ENCODE peak calls at places on chromosome 11, in seven cellular contexts. J, V, R, H, E, C and F are unnamed samples.

GRCh38 chr11:72743321-72744221 is 8.6 kb downstream of the ARAP1 start:
- DNase-seq in J (no peak), V (no peak), R (no peak), H (no peak), E (no peak), C (no peak), F (no peak)

GRCh38 chr11:134971381-134971780 is 559.3 kb upstream of the B3GAT1 start:
- DNase-seq in J (no peak), V (no peak), R (no peak), H (no peak), E (no peak), C (peak; percentile 26), F (no peak)

GRCh38 chr11:66289548-66290331 is 797 bp upstream of the YIF1A start:
- DNase-seq in J (no peak), V (peak; percentile 82), R (no peak), H (peak; percentile 24), E (peak; percentile 45), C (peak; percentile 93), F (no peak)

GRCh38 chr11:6703247-6704063 is 20.3 kb upstream of the MRPL17 start:
- DNase-seq in J (peak; percentile 64), V (peak; percentile 20), R (peak; percentile 24), H (no peak), E (no peak), C (no peak), F (peak; percentile 45)

GRCh38 chr11:113487622-113488021 is 12.4 kb upstream of the DRD2 start:
- DNase-seq in J (no peak), V (no peak), R (no peak), H (no peak), E (no peak), C (no peak), F (no peak)

GRCh38 chr11:1881442-1882264 is 10.0 kb downstream of the PRR33 start:
- DNase-seq in J (no peak), V (no peak), R (no peak), H (no peak), E (no peak), C (no peak), F (no peak)

GRCh38 chr11:106395716-106396349 is 318.4 kb downstream of the AASDHPPT start:
- DNase-seq in J (no peak), V (no peak), R (peak; percentile 28), H (no peak), E (no peak), C (no peak), F (no peak)

GRCh38 chr11:62627718-62628117 is 5.9 kb upstream of the B3GAT3 start:
- DNase-seq in J (no peak), V (no peak), R (no peak), H (no peak), E (no peak), C (no peak), F (no peak)

GRCh38 chr11:117898059-117898458 is 21.6 kb upstream of the FXYD6 start:
- DNase-seq in J (no peak), V (no peak), R (no peak), H (no peak), E (no peak), C (no peak), F (no peak)

GRCh38 chr11:118884613-118885274 is 1.1 kb downstream of the CXCR5 start:
- DNase-seq in J (no peak), V (no peak), R (no peak), H (no peak), E (no peak), C (no peak), F (no peak)

GRCh38 chr11:95445746-95446333 is 214.8 kb upstream of the SESN3 start:
- DNase-seq in J (no peak), V (no peak), R (no peak), H (no peak), E (no peak), C (no peak), F (no peak)

GRCh38 chr11:2803186-2804057 is 82.2 kb downstream of the CDKN1C start:
- DNase-seq in J (no peak), V (no peak), R (no peak), H (no peak), E (no peak), C (peak; percentile 46), F (no peak)

GRCh38 chr11:15336016-15336415 is 221.3 kb downstream of the INSC start:
- DNase-seq in J (no peak), V (no peak), R (no peak), H (no peak), E (no peak), C (no peak), F (no peak)

GRCh38 chr11:1367721-1368120 is 22.0 kb upstream of the BRSK2 start:
- DNase-seq in J (no peak), V (no peak), R (no peak), H (no peak), E (no peak), C (no peak), F (peak; percentile 9)

GRCh38 chr11:202490-202889 is 4.7 kb downstream of the BET1L start:
- DNase-seq in J (no peak), V (no peak), R (no peak), H (no peak), E (no peak), C (peak; percentile 27), F (no peak)

GRCh38 chr11:201936-202335 is 5.3 kb downstream of the BET1L start:
- DNase-seq in J (no peak), V (no peak), R (no peak), H (no peak), E (no peak), C (no peak), F (no peak)

GRCh38 chr11:203945-204586 is 3.1 kb downstream of the BET1L start:
- DNase-seq in J (no peak), V (no peak), R (no peak), H (no peak), E (no peak), C (peak; percentile 26), F (no peak)

GRCh38 chr11:204587-205109 is 2.6 kb downstream of the BET1L start:
- DNase-seq in J (no peak), V (no peak), R (no peak), H (no peak), E (no peak), C (no peak), F (no peak)

GRCh38 chr11:203056-203944 is 3.9 kb downstream of the BET1L start:
- DNase-seq in J (no peak), V (no peak), R (no peak), H (no peak), E (no peak), C (peak; percentile 31), F (no peak)
- TF ChIP-seq SIN3A in J (no peak), V (no peak), R (no peak), H (no peak), E (no peak), C (no peak), F (no peak)

DNA sequence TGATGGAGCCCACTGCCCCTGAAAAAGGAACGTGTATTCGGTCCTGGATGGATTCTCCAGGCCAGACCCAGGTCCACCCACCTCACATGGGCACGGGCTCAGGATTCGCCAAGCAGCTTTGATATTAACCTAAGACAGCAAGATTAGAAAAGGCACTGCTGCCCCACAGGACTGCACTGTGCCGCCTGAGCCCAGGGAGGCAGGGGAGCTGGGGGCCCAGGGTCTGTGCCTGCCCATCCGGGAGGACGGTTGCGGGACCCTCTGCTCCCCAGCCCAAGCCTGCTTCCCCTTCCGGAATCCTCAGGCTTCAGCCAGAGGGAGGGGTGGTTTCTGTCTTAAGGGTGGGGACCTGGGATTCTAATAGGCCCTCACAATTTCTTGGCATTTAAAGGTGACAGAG is 13.5 kb upstream of the VSIG10L2 start:
- DNase-seq in J (no peak), V (no peak), R (no peak), H (no peak), E (no peak), C (no peak), F (no peak)
- TF ChIP-seq SIN3A in J (no peak), V (no peak), R (no peak), H (no peak), E (no peak), C (no peak), F (no peak)

DNA sequence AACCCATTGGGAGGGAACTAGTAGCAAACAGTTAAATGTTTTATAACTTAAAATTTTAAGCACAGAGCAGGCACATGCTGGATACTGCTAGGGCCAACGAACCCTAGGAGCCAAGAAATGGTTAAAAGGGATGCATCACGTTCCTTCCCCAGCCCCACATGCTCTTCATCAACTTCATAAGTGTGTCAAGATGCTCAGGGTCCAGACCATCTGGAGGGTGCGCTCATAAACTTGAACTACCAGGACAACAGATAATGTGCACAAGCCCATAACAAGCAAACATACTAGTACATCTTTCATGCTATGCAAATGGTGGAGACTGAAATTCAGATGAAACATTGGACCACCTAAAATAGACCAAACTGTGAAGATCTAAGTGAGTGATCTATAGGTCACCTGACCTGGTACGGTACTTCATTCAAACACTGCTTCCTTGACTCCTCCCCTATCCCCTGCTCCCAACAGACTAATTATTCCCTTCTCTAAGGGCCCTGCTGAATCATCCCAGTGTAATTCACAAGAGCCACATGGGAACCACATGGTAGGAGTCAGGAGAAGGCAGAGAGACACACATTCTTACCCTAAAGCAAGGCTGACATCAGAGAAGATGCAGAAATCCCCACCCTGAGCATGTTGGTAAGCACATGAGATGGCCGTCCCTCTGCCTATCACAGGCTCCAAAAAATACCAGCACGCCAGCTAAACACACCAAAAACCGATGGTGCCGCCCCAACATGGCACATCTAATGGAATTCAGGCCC is 83.9 kb downstream of the ETS1 start:
- DNase-seq in J (no peak), V (no peak), R (no peak), H (no peak), E (no peak), C (no peak), F (no peak)
- TF ChIP-seq SIN3A in J (no peak), V (no peak), R (no peak), H (no peak), E (no peak), C (no peak), F (no peak)

GRCh38 chr11:35012467-35013191 is 96.2 kb downstream of the PDHX start:
- DNase-seq in J (no peak), V (no peak), R (no peak), H (no peak), E (peak; percentile 92), C (no peak), F (no peak)

GRCh38 chr11:35011944-35012343 is 95.5 kb downstream of the PDHX start:
- DNase-seq in J (no peak), V (no peak), R (no peak), H (no peak), E (no peak), C (no peak), F (no peak)

GRCh38 chr11:35010656-35011055 is 94.2 kb downstream of the PDHX start:
- DNase-seq in J (no peak), V (no peak), R (no peak), H (no peak), E (no peak), C (no peak), F (no peak)

GRCh38 chr11:35009941-35010337 is 93.5 kb downstream of the PDHX start:
- DNase-seq in J (no peak), V (no peak), R (no peak), H (no peak), E (no peak), C (no peak), F (no peak)

DNA sequence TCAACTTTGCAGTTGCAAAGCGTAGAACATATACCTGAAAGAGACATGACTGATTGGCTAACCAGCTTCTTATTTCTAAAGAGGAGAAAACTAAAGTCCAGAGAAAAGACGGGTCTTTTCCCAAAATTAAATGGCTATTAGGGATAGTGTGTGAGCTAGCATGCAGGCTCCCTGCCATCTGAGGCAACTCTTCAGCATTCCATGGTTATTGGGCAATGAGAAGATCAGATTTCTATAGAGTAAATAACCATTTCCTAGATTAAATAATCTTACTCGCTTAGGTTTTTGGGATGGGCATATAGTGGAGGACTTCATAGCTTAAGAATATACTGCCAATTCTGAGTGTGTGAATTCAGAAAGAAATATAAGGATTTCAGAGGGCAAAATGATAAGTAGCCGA is 95.0 kb downstream of the PDHX start:
- DNase-seq in J (no peak), V (no peak), R (no peak), H (no peak), E (no peak), C (no peak), F (no peak)
- TF ChIP-seq SIN3A in J (no peak), V (no peak), R (no peak), H (no peak), E (no peak), C (no peak), F (no peak)